ENCODE peak calls at places on chromosomes 13 and 19, in eight cellular contexts. X is stimulated activated CD4-positive, alpha-beta T cell treated with anti-CD3 and anti-CD28 coated beads, Interleukin-4, amount 100 ng/mL, for 24 hours; J is stimulated activated CD8-positive, alpha-beta memory T cell treated with anti-CD3 and anti-CD28 coated beads, Interleukin-2, amount 100 ng/mL, for 1 hour; P is T-helper 2 cell; O is A172; C is ovary; L is Caki2; S is MV-4-11. N is an unnamed sample.

GRCh38 chr13:113028336-113029060 is 59.5 kb downstream of the MCF2L start:
- DNase-seq in X (no peak), J (no peak), P (no peak), O (no peak), C (no peak), L (no peak), S (no peak), N (no peak)

GRCh38 chr13:27928805-27929753 is 9.3 kb downstream of the PDX1 start:
- DNase-seq in X (no peak), J (no peak), P (no peak), O (no peak), C (no peak), L (no peak), S (no peak), N (no peak)

GRCh38 chr19:49168421-49168820 is 10.8 kb downstream of the TRPM4 start:
- DNase-seq in X (no peak), J (no peak), P (no peak), O (no peak), C (no peak), L (no peak), S (no peak), N (no peak)

GRCh38 chr19:29172302-29172701 is 40.6 kb downstream of the UQCRFS1 start:
- DNase-seq in X (no peak), J (no peak), P (no peak), O (no peak), C (no peak), L (no peak), S (peak; percentile 98), N (no peak)

GRCh38 chr13:76711515-76712182 is 174.6 kb downstream of the KCTD12 start:
- DNase-seq in X (no peak), J (no peak), P (no peak), O (peak; percentile 79), C (peak; percentile 26), L (no peak), S (peak; percentile 98), N (no peak)

GRCh38 chr13:46668302-46668720 is 115.3 kb downstream of the LRCH1 start:
- DNase-seq in X (no peak), J (no peak), P (no peak), O (peak; percentile 77), C (no peak), L (no peak), S (peak; percentile 46), N (no peak)

GRCh38 chr13:27076411-27076810 is 95.2 kb downstream of the USP12 start:
- DNase-seq in X (no peak), J (no peak), P (no peak), O (no peak), C (no peak), L (no peak), S (no peak), N (no peak)

GRCh38 chr13:111857846-111858560 is 208.9 kb upstream of the SOX1 start:
- DNase-seq in X (no peak), J (no peak), P (no peak), O (no peak), C (no peak), L (no peak), S (no peak), N (no peak)

GRCh38 chr13:95931300-95932025 is 121.7 kb downstream of the UGGT2 start:
- DNase-seq in X (no peak), J (no peak), P (no peak), O (no peak), C (no peak), L (no peak), S (no peak), N (no peak)

GRCh38 chr13:34265016-34265692 is 447.2 kb downstream of the RFC3 start:
- DNase-seq in X (no peak), J (no peak), P (no peak), O (no peak), C (no peak), L (no peak), S (no peak), N (no peak)

GRCh38 chr13:109971006-109971744 is 184.8 kb upstream of the IRS2 start:
- DNase-seq in X (no peak), J (no peak), P (no peak), O (no peak), C (no peak), L (no peak), S (no peak), N (no peak)

GRCh38 chr19:31675187-31675913 is 326.1 kb upstream of the TSHZ3 start:
- DNase-seq in X (no peak), J (no peak), P (no peak), O (peak; percentile 98), C (no peak), L (peak; percentile 62), S (no peak), N (no peak)

GRCh38 chr13:33633701-33634525 is 184.0 kb upstream of the RFC3 start:
- DNase-seq in X (no peak), J (no peak), P (no peak), O (peak; percentile 6), C (no peak), L (no peak), S (no peak), N (no peak)

GRCh38 chr19:1465191-1466016 is 13.6 kb downstream of the C19orf25 start:
- DNase-seq in X (peak; percentile 40), J (no peak), P (no peak), O (no peak), C (no peak), L (no peak), S (peak; percentile 39), N (no peak)

GRCh38 chr19:19171821-19172532 is 1.9 kb upstream of the MEF2B start:
- DNase-seq in X (no peak), J (no peak), P (no peak), O (no peak), C (no peak), L (no peak), S (peak; percentile 74), N (no peak)

GRCh38 chr13:96792736-96793444 is 201.4 kb downstream of the OXGR1 start:
- DNase-seq in X (no peak), J (no peak), P (no peak), O (no peak), C (no peak), L (no peak), S (no peak), N (no peak)

GRCh38 chr13:80084086-80084676 is 256.7 kb downstream of the SPRY2 start:
- DNase-seq in X (no peak), J (no peak), P (no peak), O (peak; percentile 88), C (no peak), L (peak; percentile 76), S (no peak), N (peak; percentile 82)

GRCh38 chr13:99153219-99153618 is 47.4 kb upstream of the UBAC2 start:
- DNase-seq in X (no peak), J (no peak), P (no peak), O (no peak), C (no peak), L (no peak), S (no peak), N (no peak)

GRCh38 chr19:39352549-39353285 is 10.5 kb downstream of the SAMD4B start:
- DNase-seq in X (no peak), J (no peak), P (no peak), O (no peak), C (no peak), L (no peak), S (no peak), N (no peak)